ENCODE peak calls at places on chromosome 9, in ten cellular contexts. O is chondrocyte; B is AG09319; K is WERI-Rb-1; A is HFFc6; S is activated CD8-positive, alpha-beta T cell treated with anti-CD3 and anti-CD28 coated beads for 36 hours; E is ovary; Q is upper lobe of right lung; C is CD8-positive, alpha-beta T cell; P is H9. N is an unnamed sample.

GRCh38 chr9:17706347-17706746 is 127.5 kb downstream of the SH3GL2 start:
- DNase-seq in P (no peak), E (no peak), K (no peak), C (no peak), Q (no peak), O (no peak), A (no peak), S (no peak), B (no peak), N (no peak)

GRCh38 chr9:83596899-83597504 is 25.9 kb upstream of the IDNK start:
- DNase-seq in A (peak), E (peak), S (peak), P (peak), C (peak), B (no peak), O (no peak), K (peak), Q (no peak), N (peak)

GRCh38 chr9:128913995-128914772 is 6.6 kb upstream of the PHYHD1 start:
- DNase-seq in P (no peak), O (no peak), B (no peak), Q (no peak), K (no peak), E (no peak), C (no peak), S (peak), A (no peak), N (no peak)

GRCh38 chr9:9942764-9943424 is 669.9 kb downstream of the PTPRD start:
- DNase-seq in E (peak), C (peak), K (peak), P (peak), A (peak), S (peak), B (no peak), O (no peak), Q (peak), N (peak)

GRCh38 chr9:79600466-79600865 is 28.7 kb downstream of the TLE4 start:
- DNase-seq in O (no peak), E (no peak), Q (no peak), S (no peak), P (no peak), B (no peak), C (no peak), K (no peak), A (no peak), N (no peak)

GRCh38 chr9:129208191-129209091 is 30.4 kb upstream of the IER5L start:
- DNase-seq in A (no peak), O (no peak), P (peak), S (peak), K (no peak), E (no peak), C (peak), Q (no peak), B (no peak), N (no peak)

GRCh38 chr9:117448066-117448465 is 33.2 kb upstream of the ASTN2 start:
- DNase-seq in K (no peak), C (no peak), B (no peak), A (no peak), E (no peak), O (no peak), S (no peak), P (no peak), Q (no peak), N (no peak)

GRCh38 chr9:134163374-134164196 is 779 bp downstream of the RNU6ATAC start:
- DNase-seq in Q (peak), A (peak), E (peak), K (no peak), B (no peak), C (peak), O (no peak), P (peak), S (peak), N (peak)

GRCh38 chr9:134688231-134688630 is 46.6 kb downstream of the COL5A1 start:
- DNase-seq in O (peak), Q (no peak), C (no peak), B (no peak), P (no peak), K (no peak), E (no peak), S (no peak), A (no peak), N (peak)

GRCh38 chr9:6945871-6946270 is 188.1 kb downstream of the KDM4C start:
- DNase-seq in E (no peak), Q (no peak), A (no peak), B (no peak), O (no peak), S (no peak), P (no peak), C (no peak), K (no peak), N (no peak)

GRCh38 chr9:38020251-38021076 is 48.6 kb downstream of the SHB start:
- DNase-seq in E (no peak), P (no peak), C (no peak), A (no peak), K (no peak), S (no peak), Q (no peak), O (no peak), B (no peak), N (no peak)

GRCh38 chr9:90659626-90660364 is 17.2 kb upstream of the DIRAS2 start:
- DNase-seq in K (no peak), A (peak), P (no peak), Q (no peak), E (no peak), S (no peak), O (no peak), B (no peak), C (no peak), N (no peak)

GRCh38 chr9:6997330-6997729 is 239.6 kb downstream of the KDM4C start:
- DNase-seq in B (no peak), Q (no peak), S (no peak), K (no peak), A (peak), O (no peak), C (no peak), P (no peak), E (no peak), N (no peak)

GRCh38 chr9:108919517-108919916 is 14.4 kb downstream of the ELP1 start:
- DNase-seq in B (no peak), O (no peak), K (no peak), E (no peak), Q (no peak), P (no peak), A (no peak), C (no peak), S (no peak), N (no peak)

GRCh38 chr9:129278391-129279237 is 100.6 kb upstream of the IER5L start:
- DNase-seq in S (no peak), A (no peak), B (no peak), Q (peak), C (no peak), O (peak), E (peak), K (peak), P (peak), N (no peak)

GRCh38 chr9:35996358-35996970 is 38.5 kb upstream of the OR2S2 start:
- DNase-seq in P (peak), O (no peak), S (no peak), B (no peak), Q (no peak), E (no peak), K (no peak), A (peak), C (no peak), N (no peak)

GRCh38 chr9:38154501-38155421 is 85.7 kb upstream of the SHB start:
- DNase-seq in K (peak), A (no peak), C (no peak), B (no peak), S (no peak), Q (no peak), O (no peak), E (no peak), P (no peak), N (peak)

GRCh38 chr9:137310190-137311052 is 8.3 kb upstream of the NRARP start:
- DNase-seq in O (peak), E (peak), Q (no peak), C (no peak), A (no peak), P (peak), K (peak), B (no peak), S (no peak), N (peak)

GRCh38 chr9:109652971-109653370 is 127.0 kb upstream of the PALM2AKAP2 start:
- DNase-seq in A (peak), Q (no peak), S (no peak), C (no peak), K (no peak), B (no peak), O (no peak), P (no peak), E (no peak), N (no peak)

GRCh38 chr9:115864581-115864980 is 289.0 kb upstream of the PAPPA start:
- DNase-seq in Q (no peak), B (no peak), A (no peak), S (no peak), C (no peak), P (no peak), K (no peak), O (no peak), E (no peak), N (no peak)

GRCh38 chr9:104808030-104808614 is 44.2 kb downstream of the NIPSNAP3B start:
- DNase-seq in B (no peak), O (no peak), A (peak), Q (no peak), K (peak), C (no peak), E (peak), P (peak), S (peak), N (no peak)

GRCh38 chr9:25724424-25724823 is 46.2 kb upstream of the TUSC1 start:
- DNase-seq in O (no peak), A (peak), Q (no peak), P (no peak), S (no peak), K (no peak), C (no peak), B (no peak), E (no peak), N (no peak)

GRCh38 chr9:134768332-134769083 is 112.1 kb upstream of the FCN2 start:
- DNase-seq in E (no peak), P (no peak), B (peak), K (no peak), A (peak), O (no peak), C (no peak), S (no peak), Q (no peak), N (no peak)

GRCh38 chr9:14395300-14396082 is 81.5 kb upstream of the NFIB start:
- DNase-seq in P (no peak), S (no peak), O (no peak), E (peak), K (no peak), B (no peak), A (no peak), C (no peak), Q (no peak), N (peak)

GRCh38 chr9:16039988-16040761 is 487.3 kb downstream of the CCDC171 start:
- DNase-seq in C (no peak), A (no peak), B (no peak), O (no peak), S (no peak), K (no peak), Q (no peak), P (peak), E (peak), N (no peak)

GRCh38 chr9:34552606-34552981 is 29.8 kb upstream of the ENHO start:
- DNase-seq in B (no peak), E (no peak), A (no peak), S (no peak), O (peak), P (no peak), K (no peak), Q (peak), C (no peak), N (no peak)

GRCh38 chr9:73081979-73082657 is 69.5 kb upstream of the ANXA1 start:
- DNase-seq in S (peak), B (peak), P (no peak), O (no peak), C (no peak), Q (no peak), E (no peak), A (peak), K (no peak), N (no peak)

GRCh38 chr9:111572945-111573604 is 26.4 kb downstream of the PTGR1 start:
- DNase-seq in B (peak), C (no peak), A (no peak), S (no peak), E (peak), P (no peak), K (no peak), O (no peak), Q (no peak), N (no peak)

GRCh38 chr9:133897675-133898074 is 94.4 kb downstream of the VAV2 start:
- DNase-seq in P (no peak), Q (no peak), A (no peak), S (no peak), O (no peak), E (no peak), B (peak), K (no peak), C (no peak), N (no peak)

GRCh38 chr9:108053555-108054061 is 564.0 kb upstream of the KLF4 start:
- DNase-seq in Q (peak), S (no peak), A (peak), C (no peak), O (no peak), E (peak), P (no peak), K (peak), B (peak), N (peak)

GRCh38 chr9:114559830-114560520 is 27.6 kb upstream of the ATP6V1G1 start:
- DNase-seq in E (no peak), A (no peak), B (no peak), K (no peak), Q (no peak), S (no peak), O (no peak), P (no peak), C (no peak), N (no peak)

GRCh38 chr9:15354713-15355112 is 47.7 kb upstream of the TTC39B start:
- DNase-seq in O (no peak), B (no peak), E (no peak), P (no peak), K (no peak), S (no peak), C (no peak), A (no peak), Q (no peak), N (no peak)

GRCh38 chr9:80501635-80502034 is 929.9 kb downstream of the TLE4 start:
- DNase-seq in B (no peak), S (no peak), P (no peak), K (no peak), Q (no peak), E (no peak), C (no peak), O (no peak), A (no peak), N (no peak)

GRCh38 chr9:91766301-91766700 is 183.7 kb downstream of the ROR2 start:
- DNase-seq in O (no peak), E (no peak), K (no peak), S (no peak), Q (no peak), P (no peak), B (no peak), C (no peak), A (no peak), N (no peak)

GRCh38 chr9:115524467-115525059 is 406.6 kb upstream of the TNC start:
- DNase-seq in S (peak), B (no peak), O (no peak), P (no peak), C (no peak), E (no peak), A (peak), K (peak), Q (no peak), N (no peak)

GRCh38 chr9:95032580-95033298 is 284.8 kb downstream of the FANCC start:
- DNase-seq in P (no peak), K (no peak), S (no peak), E (no peak), A (no peak), C (no peak), Q (no peak), O (no peak), B (no peak), N (no peak)

GRCh38 chr9:90966475-90967150 is 165.0 kb downstream of the SYK start:
- DNase-seq in B (no peak), Q (no peak), C (no peak), S (peak), O (no peak), E (no peak), P (no peak), A (peak), K (no peak), N (no peak)

DNA sequence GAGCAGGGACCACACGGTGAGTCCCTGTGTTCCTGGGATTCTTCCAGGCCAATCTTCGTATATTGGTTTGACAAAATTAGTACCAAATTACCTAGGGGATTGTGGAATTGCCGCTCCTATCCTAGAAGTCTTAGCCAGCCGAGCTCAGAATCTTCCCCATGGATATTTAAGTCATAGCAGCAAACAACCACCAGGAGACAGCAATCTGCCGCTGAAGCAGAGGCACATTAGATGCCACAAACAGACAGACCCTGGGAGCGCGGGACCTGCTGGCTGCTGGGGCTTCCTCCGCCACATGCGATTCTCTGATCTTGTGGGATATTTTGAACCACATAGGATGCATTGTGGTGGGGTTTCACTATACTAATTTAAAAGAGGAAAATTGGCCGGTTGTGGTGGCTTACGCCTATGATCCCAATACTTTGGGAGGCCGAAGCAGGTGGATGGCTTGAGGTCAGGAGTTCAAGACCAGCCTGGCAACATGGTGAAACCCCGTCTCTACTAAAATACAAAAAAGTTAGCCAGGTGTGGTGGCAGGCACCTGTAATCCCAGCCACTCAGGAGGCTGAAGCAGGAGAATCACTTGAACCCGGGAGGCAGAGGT is 31.7 kb upstream of the ZBTB43 start:
- DNase-seq in K (peak), S (peak), Q (peak), P (peak), C (no peak), E (no peak), B (no peak), A (peak), O (no peak), N (peak)
- TF ChIP-seq CTCF in K (peak), S (peak), Q (peak), P (peak), C (peak), E (no peak), B (peak), A (peak), O (peak), N (peak)

DNA sequence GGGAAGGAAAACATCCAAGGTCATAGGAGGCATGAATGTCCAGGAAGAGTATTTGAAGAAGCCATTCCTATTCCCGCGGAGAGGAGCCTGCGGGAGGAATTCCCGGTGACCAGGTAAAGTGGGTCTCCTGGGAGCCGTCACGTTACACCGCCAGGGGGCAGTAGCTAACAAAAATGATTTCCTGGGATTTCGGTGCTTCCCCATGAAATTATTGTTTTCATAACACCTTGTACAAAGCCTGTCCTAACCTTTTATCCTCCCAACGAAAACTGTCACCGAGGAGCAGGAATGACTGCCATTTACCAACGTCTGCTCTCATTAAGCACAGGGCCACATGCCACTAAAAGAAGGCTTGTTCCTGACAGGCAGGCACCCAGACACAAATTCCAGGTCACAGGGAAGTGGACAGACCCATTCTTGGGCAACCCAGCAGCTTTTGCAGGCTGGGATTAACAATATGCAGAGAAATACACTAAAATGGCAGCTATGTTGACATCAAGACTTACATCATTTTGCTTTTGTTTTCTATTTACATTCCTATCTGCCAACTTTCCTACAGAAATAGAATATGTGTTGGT is 41.2 kb upstream of the CTSL start:
- DNase-seq in P (peak), B (no peak), A (no peak), E (peak), O (no peak), K (peak), Q (no peak), S (no peak), C (no peak), N (peak)
- TF ChIP-seq CTCF in P (peak), B (peak), A (peak), E (peak), O (peak), K (peak), Q (peak), S (no peak), C (no peak), N (peak)

GRCh38 chr9:131043646-131044045 is 34.7 kb downstream of the LAMC3 start:
- DNase-seq in C (no peak), S (no peak), P (no peak), Q (no peak), K (no peak), O (no peak), A (no peak), B (no peak), E (no peak), N (no peak)
- TF ChIP-seq CTCF in C (no peak), S (no peak), P (no peak), Q (no peak), K (no peak), O (no peak), A (no peak), B (no peak), E (no peak), N (no peak)

GRCh38 chr9:33263936-33264472 is 504 bp downstream of the BAG1 start:
- DNase-seq in S (peak), A (no peak), E (no peak), C (peak), K (peak), O (no peak), B (no peak), Q (no peak), P (peak), N (no peak)

GRCh38 chr9:33263131-33263935 is 1.2 kb downstream of the BAG1 start:
- DNase-seq in B (no peak), Q (no peak), E (peak), C (no peak), A (peak), K (no peak), P (no peak), O (no peak), S (peak), N (peak)

GRCh38 chr9:33265211-33265885 is 499 bp downstream of the CHMP5 start:
- DNase-seq in B (no peak), A (no peak), S (no peak), E (no peak), P (no peak), Q (no peak), C (no peak), O (no peak), K (no peak), N (no peak)

GRCh38 chr9:33267368-33267767 is 2.5 kb downstream of the CHMP5 start:
- DNase-seq in C (no peak), K (no peak), E (no peak), O (no peak), A (no peak), B (no peak), S (no peak), Q (no peak), P (no peak), N (no peak)

DNA sequence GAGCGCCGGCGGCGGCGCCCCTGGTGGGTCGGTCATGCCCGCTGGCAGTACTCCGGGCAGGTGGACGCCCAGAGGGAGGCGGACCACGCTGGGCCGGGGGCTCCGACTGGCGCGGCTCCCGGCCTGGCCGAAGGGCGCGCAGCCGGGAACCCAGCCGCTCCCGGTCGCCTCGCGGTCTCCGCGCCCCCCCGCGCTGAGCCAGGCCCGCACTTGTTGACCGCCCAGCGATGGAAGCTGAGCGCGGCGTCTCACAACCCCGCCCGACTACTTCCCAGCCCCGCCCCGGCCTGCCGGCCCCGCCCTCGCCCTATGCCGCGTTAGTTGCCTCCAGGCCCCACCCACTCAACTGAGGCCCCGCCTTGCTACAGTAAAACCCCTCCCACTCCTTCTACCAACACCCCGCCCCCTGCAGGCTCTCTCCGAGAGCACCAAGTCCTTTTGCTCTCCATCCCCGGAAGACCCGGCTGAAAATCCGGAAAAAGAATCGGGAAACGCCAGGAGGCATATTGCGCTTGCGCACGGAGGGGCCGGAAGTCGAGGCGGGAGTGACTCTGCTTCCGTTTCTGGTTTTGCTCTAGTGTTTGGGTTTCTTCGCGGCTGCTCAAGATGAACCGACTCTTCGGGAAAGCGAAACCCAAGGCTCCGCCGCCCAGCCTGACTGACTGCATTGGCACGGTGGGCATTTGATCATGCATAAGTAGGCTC is at the start of the genes BAG1 and CHMP5:
- DNase-seq in A (peak), Q (peak), O (peak), E (peak), B (peak), P (peak), C (peak), K (peak), S (peak), N (peak)
- TF ChIP-seq CTCF in A (peak), Q (peak), O (peak), E (no peak), B (peak), P (peak), C (no peak), K (peak), S (no peak), N (peak)

N was measured in glutamatergic neuron.